ENCODE peak calls at places on chromosome 2, in nine cellular contexts. One of them, this sample, is unnamed.

GRCh38 chr2:60553496-60553991 is at the start of gene BCL11A:
- DNase-seq in neuronal stem cell: no peak
- DNase-seq in lung: peak
- DNase-seq in MCF 10A: peak
- DNase-seq in BJ: no peak
- DNase-seq in activated gamma-delta T cell treated with Interleukin-2 at 50 U/mL for 16 hours: no peak
- DNase-seq in omental fat pad: no peak
- DNase-seq in B cell: peak
- DNase-seq in GM06990: peak
- DNase-seq in this sample: peak

GRCh38 chr2:160295519-160296231 is 95.6 kb upstream of the ITGB6 start:
- DNase-seq in neuronal stem cell: no peak
- DNase-seq in lung: no peak
- DNase-seq in MCF 10A: no peak
- DNase-seq in BJ: no peak
- DNase-seq in activated gamma-delta T cell treated with Interleukin-2 at 50 U/mL for 16 hours: no peak
- DNase-seq in omental fat pad: no peak
- DNase-seq in B cell: no peak
- DNase-seq in GM06990: no peak
- DNase-seq in this sample: no peak

GRCh38 chr2:174518397-174518796 is 31.6 kb upstream of the GPR155 start:
- DNase-seq in neuronal stem cell: no peak
- DNase-seq in lung: no peak
- DNase-seq in MCF 10A: no peak
- DNase-seq in BJ: no peak
- DNase-seq in activated gamma-delta T cell treated with Interleukin-2 at 50 U/mL for 16 hours: no peak
- DNase-seq in omental fat pad: no peak
- DNase-seq in B cell: no peak
- DNase-seq in GM06990: no peak
- DNase-seq in this sample: no peak

GRCh38 chr2:135916232-135916631 is 40.0 kb upstream of the MCM6 start:
- DNase-seq in neuronal stem cell: peak
- DNase-seq in lung: no peak
- DNase-seq in MCF 10A: peak
- DNase-seq in BJ: no peak
- DNase-seq in activated gamma-delta T cell treated with Interleukin-2 at 50 U/mL for 16 hours: no peak
- DNase-seq in omental fat pad: no peak
- DNase-seq in B cell: peak
- DNase-seq in GM06990: peak
- DNase-seq in this sample: peak

GRCh38 chr2:105344704-105345345 is 7.5 kb downstream of the C2orf49 start:
- DNase-seq in neuronal stem cell: no peak
- DNase-seq in lung: no peak
- DNase-seq in MCF 10A: peak
- DNase-seq in BJ: no peak
- DNase-seq in activated gamma-delta T cell treated with Interleukin-2 at 50 U/mL for 16 hours: no peak
- DNase-seq in omental fat pad: no peak
- DNase-seq in B cell: peak
- DNase-seq in GM06990: no peak
- DNase-seq in this sample: peak

GRCh38 chr2:202171246-202171833 is 67.1 kb downstream of the SUMO1 start:
- DNase-seq in neuronal stem cell: peak
- DNase-seq in lung: no peak
- DNase-seq in MCF 10A: no peak
- DNase-seq in BJ: no peak
- DNase-seq in activated gamma-delta T cell treated with Interleukin-2 at 50 U/mL for 16 hours: no peak
- DNase-seq in omental fat pad: no peak
- DNase-seq in B cell: peak
- DNase-seq in GM06990: peak
- DNase-seq in this sample: no peak

GRCh38 chr2:31384351-31384750 is 30.2 kb downstream of the XDH start:
- DNase-seq in neuronal stem cell: no peak
- DNase-seq in lung: peak
- DNase-seq in MCF 10A: peak
- DNase-seq in BJ: peak
- DNase-seq in activated gamma-delta T cell treated with Interleukin-2 at 50 U/mL for 16 hours: no peak
- DNase-seq in omental fat pad: no peak
- DNase-seq in B cell: no peak
- DNase-seq in GM06990: no peak
- DNase-seq in this sample: no peak

GRCh38 chr2:73291461-73292315 is 1.7 kb downstream of the EGR4 start:
- DNase-seq in neuronal stem cell: no peak
- DNase-seq in lung: no peak
- DNase-seq in MCF 10A: no peak
- DNase-seq in BJ: no peak
- DNase-seq in activated gamma-delta T cell treated with Interleukin-2 at 50 U/mL for 16 hours: no peak
- DNase-seq in omental fat pad: no peak
- DNase-seq in B cell: peak
- DNase-seq in GM06990: no peak
- DNase-seq in this sample: no peak

GRCh38 chr2:166314022-166314759 is 61.6 kb downstream of the SCN9A start:
- DNase-seq in neuronal stem cell: no peak
- DNase-seq in lung: no peak
- DNase-seq in MCF 10A: peak
- DNase-seq in BJ: peak
- DNase-seq in activated gamma-delta T cell treated with Interleukin-2 at 50 U/mL for 16 hours: no peak
- DNase-seq in omental fat pad: no peak
- DNase-seq in B cell: no peak
- DNase-seq in GM06990: no peak
- DNase-seq in this sample: no peak

This sample was measured in NCI-H446.